ENCODE peak calls at places on chromosome 10, in six cellular contexts. R, O, G, V, P and T are unnamed samples.

GRCh38 chr10:17001961-17002749 is 127.5 kb downstream of the CUBN start:
- DNase-seq in R (no peak), O (no peak), G (peak), V (peak), P (peak), T (peak)

GRCh38 chr10:62424026-62424425 is 49.9 kb downstream of the ZNF365 start:
- DNase-seq in R (no peak), O (peak), G (no peak), V (no peak), P (no peak), T (no peak)

GRCh38 chr10:102408728-102409603 is 9.6 kb downstream of the PSD start:
- DNase-seq in R (no peak), O (no peak), G (no peak), V (no peak), P (peak), T (peak)

GRCh38 chr10:129962558-129963075 is 1.5 kb downstream of the EBF3 start:
- DNase-seq in R (no peak), O (no peak), G (no peak), V (no peak), P (no peak), T (no peak)

GRCh38 chr10:61451357-61451756 is 1.8 kb downstream of the TMEM26 start:
- DNase-seq in R (no peak), O (no peak), G (no peak), V (no peak), P (no peak), T (no peak)

GRCh38 chr10:126911301-126911700 is 6.1 kb downstream of the DOCK1 start:
- DNase-seq in R (no peak), O (no peak), G (no peak), V (no peak), P (no peak), T (no peak)

GRCh38 chr10:49008505-49009202 is 69.0 kb upstream of the LRRC18 start:
- DNase-seq in R (no peak), O (no peak), G (no peak), V (no peak), P (no peak), T (no peak)

GRCh38 chr10:4775808-4776207 is 50.2 kb upstream of the AKR1E2 start:
- DNase-seq in R (no peak), O (peak), G (peak), V (no peak), P (peak), T (no peak)

GRCh38 chr10:49409755-49410154 is 13.9 kb upstream of the DRGX start:
- DNase-seq in R (no peak), O (peak), G (no peak), V (no peak), P (no peak), T (no peak)

GRCh38 chr10:109773818-109774440 is 149.4 kb downstream of the XPNPEP1 start:
- DNase-seq in R (no peak), O (peak), G (peak), V (peak), P (peak), T (peak)

GRCh38 chr10:97765201-97765600 is 6.6 kb downstream of the SFRP5 start:
- DNase-seq in R (no peak), O (no peak), G (no peak), V (no peak), P (no peak), T (no peak)

GRCh38 chr10:29636178-29636577 is 1.4 kb upstream of the SVIL start:
- DNase-seq in R (peak), O (peak), G (peak), V (no peak), P (peak), T (peak)

GRCh38 chr10:72257051-72257892 is 16.5 kb upstream of the DDIT4 start:
- DNase-seq in R (peak), O (no peak), G (no peak), V (peak), P (no peak), T (peak)

GRCh38 chr10:128150045-128150493 is 23.8 kb upstream of the MKI67 start:
- DNase-seq in R (no peak), O (peak), G (peak), V (peak), P (peak), T (peak)
- H3K9ac ChIP-seq in R (peak), O (no peak), G (no peak), V (peak), P (no peak), T (no peak)

DNA sequence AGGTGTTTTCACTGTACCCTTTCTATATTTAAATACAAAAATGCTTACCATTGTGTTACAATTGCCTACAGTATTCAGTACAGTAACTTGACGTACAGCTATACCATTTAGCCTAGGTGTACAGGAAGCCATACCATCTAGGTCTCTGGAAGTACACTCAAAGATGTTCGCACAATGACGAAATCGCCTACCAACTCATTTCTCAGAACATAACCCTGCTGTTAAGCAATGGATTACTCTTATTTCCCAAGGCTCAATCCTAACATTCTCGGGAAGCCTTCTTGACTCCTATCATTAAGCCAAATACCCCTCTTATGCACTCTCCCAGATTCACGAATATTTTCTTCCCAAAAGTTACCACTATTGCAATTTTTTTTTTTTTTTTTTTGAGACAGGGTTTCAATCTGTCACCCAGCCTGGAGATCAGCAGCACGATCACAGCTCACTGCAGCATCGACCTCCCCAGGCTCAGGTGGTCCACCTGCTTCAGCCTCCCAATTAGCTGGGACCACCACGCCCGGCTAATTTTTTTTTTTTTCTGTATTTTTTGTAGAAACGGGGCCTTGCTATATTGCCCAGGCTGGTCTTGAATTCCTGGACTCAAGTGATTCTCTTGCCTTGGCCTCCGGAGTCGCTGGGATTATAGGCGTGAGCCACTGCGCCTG is 1.5 kb downstream of the CWF19L1 start:
- DNase-seq in R (no peak), O (no peak), G (no peak), V (no peak), P (peak), T (peak)
- H3K9ac ChIP-seq in R (no peak), O (no peak), G (no peak), V (no peak), P (peak), T (no peak)

GRCh38 chr10:60139290-60139689 is 232.9 kb upstream of the CCDC6 start:
- DNase-seq in R (no peak), O (no peak), G (no peak), V (no peak), P (no peak), T (peak)
- H3K9ac ChIP-seq in R (no peak), O (peak), G (no peak), V (no peak), P (no peak), T (no peak)

DNA sequence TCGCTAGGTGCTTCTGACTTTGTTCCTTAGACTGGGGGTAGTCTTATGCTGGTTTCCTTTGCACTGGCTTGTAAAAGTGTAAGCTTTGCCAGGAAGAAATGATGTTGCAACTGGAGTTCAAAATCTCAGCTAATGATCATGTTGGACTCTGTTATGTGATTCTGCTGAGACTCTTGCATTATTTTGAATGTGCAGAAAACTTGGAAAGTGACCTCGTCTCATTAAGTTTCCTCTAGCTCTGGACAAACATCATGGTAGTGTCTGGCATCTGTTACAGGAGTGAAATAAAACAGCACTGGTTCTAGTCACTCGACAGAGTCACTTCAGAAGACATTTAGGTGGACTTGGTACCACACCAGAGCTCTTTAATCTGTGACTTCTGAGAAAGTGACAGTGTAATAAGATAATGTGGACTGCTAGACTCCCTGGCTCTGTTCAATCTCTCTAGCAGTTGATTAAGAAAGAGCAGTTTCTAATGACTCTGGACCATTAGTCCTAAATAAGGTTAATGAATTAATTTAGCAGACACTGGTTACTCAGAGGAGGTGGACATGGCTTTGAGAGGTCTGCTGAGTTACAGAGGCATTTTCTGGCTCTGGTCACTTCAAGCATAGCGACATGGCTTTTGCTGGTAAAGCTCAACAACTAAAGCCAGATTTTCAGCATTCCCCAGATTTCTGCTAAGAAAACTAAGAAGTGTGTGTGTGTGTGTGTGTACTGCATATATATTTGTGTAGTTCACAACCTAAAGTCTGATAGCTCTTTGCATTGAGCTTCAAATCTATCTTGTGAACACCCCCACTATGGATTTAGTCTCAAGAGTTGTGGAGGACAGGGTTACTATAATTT is 2.1 kb downstream of the NRP1 start:
- DNase-seq in R (no peak), O (peak), G (no peak), V (no peak), P (peak), T (peak)
- H3K9ac ChIP-seq in R (no peak), O (peak), G (peak), V (no peak), P (peak), T (peak)

GRCh38 chr10:1199345-1199673 is 143.1 kb downstream of the WDR37 start:
- DNase-seq in R (no peak), O (no peak), G (no peak), V (no peak), P (no peak), T (no peak)

GRCh38 chr10:1202343-1202742 is 146.2 kb downstream of the WDR37 start:
- DNase-seq in R (no peak), O (no peak), G (no peak), V (no peak), P (no peak), T (no peak)

GRCh38 chr10:1198453-1199344 is 142.5 kb downstream of the WDR37 start:
- DNase-seq in R (no peak), O (no peak), G (no peak), V (no peak), P (no peak), T (no peak)

GRCh38 chr10:1201010-1201807 is 145.0 kb downstream of the WDR37 start:
- DNase-seq in R (no peak), O (no peak), G (no peak), V (no peak), P (no peak), T (no peak)

DNA sequence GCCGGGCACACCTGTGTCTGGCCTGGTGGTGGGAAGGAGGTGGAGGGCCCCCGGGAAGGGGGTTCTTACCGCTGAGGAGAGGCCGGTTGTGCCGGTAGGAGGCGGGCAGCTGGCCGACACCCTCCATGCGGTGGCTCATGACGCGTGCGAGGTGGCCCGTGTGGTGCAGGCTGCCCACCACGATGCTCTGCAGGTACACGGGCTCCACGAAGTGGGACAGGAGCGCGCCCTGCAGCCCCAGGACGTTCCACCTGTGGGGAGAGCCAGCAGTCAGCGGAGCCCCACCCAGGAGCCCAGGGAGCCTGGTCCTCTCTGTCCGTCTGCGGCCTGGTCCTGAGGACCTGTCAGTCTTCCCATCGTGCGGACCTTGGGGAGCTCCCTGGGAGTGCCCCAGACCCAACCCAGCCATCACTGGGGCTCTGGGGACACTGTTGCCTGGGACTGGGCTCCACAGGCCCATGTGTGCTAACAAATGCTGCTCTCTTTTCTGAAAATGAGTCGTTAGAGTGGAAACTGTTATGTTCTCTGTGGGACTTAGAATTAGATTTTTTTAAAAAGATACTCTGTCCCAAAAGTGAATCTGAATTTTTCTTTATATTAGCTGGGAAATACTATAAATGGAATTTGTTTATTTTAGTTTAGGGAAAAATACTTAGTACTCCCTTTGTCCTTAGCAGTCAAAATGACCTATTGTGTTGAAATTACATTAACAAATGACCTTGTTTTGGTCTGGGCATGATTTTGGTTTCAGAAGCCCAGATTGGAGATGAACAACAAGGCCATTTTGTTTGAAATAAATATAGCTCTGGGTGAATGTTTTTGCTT is 143.9 kb downstream of the WDR37 start:
- DNase-seq in R (no peak), O (no peak), G (no peak), V (no peak), P (no peak), T (no peak)
- H3K9ac ChIP-seq in R (no peak), O (no peak), G (no peak), V (no peak), P (no peak), T (no peak)

GRCh38 chr10:21285742-21286311 is 239.7 kb downstream of the SKIDA1 start:
- DNase-seq in R (no peak), O (peak), G (peak), V (no peak), P (peak), T (no peak)

GRCh38 chr10:21285207-21285606 is 240.3 kb downstream of the SKIDA1 start:
- DNase-seq in R (no peak), O (no peak), G (no peak), V (no peak), P (no peak), T (no peak)

GRCh38 chr10:21281173-21281572 is 244.3 kb downstream of the SKIDA1 start:
- DNase-seq in R (no peak), O (no peak), G (no peak), V (no peak), P (no peak), T (no peak)

GRCh38 chr10:21281765-21282484 is 243.6 kb downstream of the SKIDA1 start:
- DNase-seq in R (no peak), O (no peak), G (no peak), V (no peak), P (no peak), T (no peak)

GRCh38 chr10:21284301-21284700 is 241.2 kb downstream of the SKIDA1 start:
- DNase-seq in R (no peak), O (no peak), G (no peak), V (no peak), P (no peak), T (no peak)
- H3K9ac ChIP-seq in R (no peak), O (no peak), G (no peak), V (no peak), P (no peak), T (no peak)

GRCh38 chr10:46091834-46092522 is 45.9 kb upstream of the MSMB start:
- DNase-seq in R (no peak), O (no peak), G (no peak), V (peak), P (no peak), T (no peak)
- H3K9ac ChIP-seq in R (no peak), O (no peak), G (no peak), V (peak), P (no peak), T (no peak)

GRCh38 chr10:133106516-133106915 is 18.8 kb downstream of the ADGRA1 start:
- DNase-seq in R (no peak), O (no peak), G (no peak), V (no peak), P (no peak), T (no peak)

GRCh38 chr10:133107442-133107841 is 19.7 kb downstream of the ADGRA1 start:
- DNase-seq in R (no peak), O (no peak), G (no peak), V (no peak), P (no peak), T (no peak)

GRCh38 chr10:133113146-133113830 is 25.6 kb downstream of the ADGRA1 start:
- DNase-seq in R (no peak), O (no peak), G (no peak), V (no peak), P (no peak), T (no peak)

GRCh38 chr10:133110609-133111275 is 23.0 kb downstream of the ADGRA1 start:
- DNase-seq in R (no peak), O (no peak), G (no peak), V (no peak), P (no peak), T (no peak)

GRCh38 chr10:133109736-133110532 is 22.2 kb downstream of the ADGRA1 start:
- DNase-seq in R (no peak), O (peak), G (no peak), V (no peak), P (no peak), T (no peak)
- H3K9ac ChIP-seq in R (no peak), O (no peak), G (no peak), V (no peak), P (no peak), T (no peak)

GRCh38 chr10:88115406-88115805 is 252.0 kb downstream of the PTEN start:
- DNase-seq in R (no peak), O (no peak), G (no peak), V (no peak), P (peak), T (no peak)
- H3K9ac ChIP-seq in R (no peak), O (no peak), G (no peak), V (no peak), P (no peak), T (no peak)